ENCODE peak calls at places on chromosomes 12 and 14, in five cellular contexts. One of them, this sample, is unnamed.

GRCh38 chr14:97687944-97688625 is 890.9 kb downstream of the VRK1 start:
- DNase-seq in neural progenitor cell: no peak
- DNase-seq in aorta: no peak
- DNase-seq in AG10803: peak
- DNase-seq in foreskin melanocyte: no peak
- DNase-seq in this sample: no peak

GRCh38 chr12:115802767-115803166 is 474.7 kb downstream of the MED13L start:
- DNase-seq in neural progenitor cell: no peak
- DNase-seq in aorta: no peak
- DNase-seq in AG10803: no peak
- DNase-seq in foreskin melanocyte: no peak
- DNase-seq in this sample: no peak

GRCh38 chr12:84585996-84586395 is 326.6 kb downstream of the SLC6A15 start:
- DNase-seq in neural progenitor cell: no peak
- DNase-seq in aorta: no peak
- DNase-seq in AG10803: peak
- DNase-seq in foreskin melanocyte: peak
- DNase-seq in this sample: no peak

GRCh38 chr14:91350483-91350812 is 67.2 kb downstream of the CCDC88C start:
- DNase-seq in neural progenitor cell: no peak
- DNase-seq in aorta: no peak
- DNase-seq in AG10803: no peak
- DNase-seq in foreskin melanocyte: no peak
- DNase-seq in this sample: no peak

GRCh38 chr14:61355892-61356325 is 34.5 kb downstream of the PRKCH start:
- DNase-seq in neural progenitor cell: no peak
- DNase-seq in aorta: peak
- DNase-seq in AG10803: peak
- DNase-seq in foreskin melanocyte: no peak
- DNase-seq in this sample: peak

GRCh38 chr12:95848575-95849388 is 10.0 kb upstream of the SNRPF start:
- DNase-seq in neural progenitor cell: peak
- DNase-seq in aorta: no peak
- DNase-seq in AG10803: peak
- DNase-seq in foreskin melanocyte: no peak
- DNase-seq in this sample: no peak

GRCh38 chr14:85409496-85410210 is 120.3 kb upstream of the FLRT2 start:
- DNase-seq in neural progenitor cell: no peak
- DNase-seq in aorta: no peak
- DNase-seq in AG10803: no peak
- DNase-seq in foreskin melanocyte: no peak
- DNase-seq in this sample: no peak

GRCh38 chr14:45400509-45400908 is 147.5 kb upstream of the MIS18BP1 start:
- DNase-seq in neural progenitor cell: no peak
- DNase-seq in aorta: no peak
- DNase-seq in AG10803: no peak
- DNase-seq in foreskin melanocyte: no peak
- DNase-seq in this sample: no peak

GRCh38 chr12:56990648-56991318 is 15.6 kb downstream of the ZBTB39 start:
- DNase-seq in neural progenitor cell: no peak
- DNase-seq in aorta: no peak
- DNase-seq in AG10803: no peak
- DNase-seq in foreskin melanocyte: no peak
- DNase-seq in this sample: no peak

GRCh38 chr12:13945641-13946040 is 35.8 kb downstream of the GRIN2B start:
- DNase-seq in neural progenitor cell: no peak
- DNase-seq in aorta: no peak
- DNase-seq in AG10803: no peak
- DNase-seq in foreskin melanocyte: no peak
- DNase-seq in this sample: no peak

GRCh38 chr14:80202888-80203562 is 8.3 kb downstream of the DIO2 start:
- DNase-seq in neural progenitor cell: peak
- DNase-seq in aorta: no peak
- DNase-seq in AG10803: no peak
- DNase-seq in foreskin melanocyte: no peak
- DNase-seq in this sample: no peak

GRCh38 chr12:130879212-130879686 is 7.4 kb downstream of the RAN start:
- DNase-seq in neural progenitor cell: no peak
- DNase-seq in aorta: no peak
- DNase-seq in AG10803: no peak
- DNase-seq in foreskin melanocyte: no peak
- DNase-seq in this sample: no peak

This sample was measured in SW 1271.